ENCODE peak calls at places on chromosomes 3 and 15, in nine cellular contexts. T is SK-N-SH, I is GM23338, U is OCI-LY7, J is PC-3, Y is neural progenitor cell, X is GM23248, Z is HCT116, A is hepatocyte. H is an unnamed sample.

GRCh38 chr3:10570196-10570946 is 65.0 kb upstream of the ATP2B2 start:
- DNase-seq in T (no peak), I (no peak), U (no peak), J (no peak), Y (no peak), X (no peak), Z (no peak), A (no peak), H (no peak)

GRCh38 chr3:24399614-24400013 is 95.0 kb downstream of the THRB start:
- DNase-seq in T (no peak), I (no peak), U (no peak), J (no peak), Y (no peak), X (no peak), Z (no peak), A (no peak), H (no peak)

GRCh38 chr3:126014252-126014651 is 45.3 kb downstream of the ROPN1B start:
- DNase-seq in T (no peak), I (no peak), U (no peak), J (no peak), Y (no peak), X (peak; percentile 73), Z (no peak), A (no peak), H (no peak)

GRCh38 chr15:27832263-27832647 is 266.9 kb downstream of the OCA2 start:
- DNase-seq in T (no peak), I (no peak), U (no peak), J (no peak), Y (no peak), X (no peak), Z (no peak), A (no peak), H (no peak)

GRCh38 chr15:72342385-72342784 is 22.4 kb upstream of the CELF6 start:
- DNase-seq in T (peak; percentile 43), I (peak; percentile 94), U (peak; percentile 39), J (peak; percentile 70), Y (peak; percentile 66), X (peak; percentile 28), Z (peak; percentile 7), A (peak; percentile 30), H (no peak)

GRCh38 chr15:62173215-62173614 is 8.1 kb upstream of the C2CD4B start:
- DNase-seq in T (no peak), I (no peak), U (no peak), J (peak; percentile 29), Y (no peak), X (peak; percentile 29), Z (no peak), A (no peak), H (no peak)

GRCh38 chr3:128480278-128480677 is 12.7 kb downstream of the GATA2 start:
- DNase-seq in T (no peak), I (no peak), U (no peak), J (no peak), Y (no peak), X (no peak), Z (no peak), A (no peak), H (no peak)

GRCh38 chr15:75749820-75750219 is 37.2 kb upstream of the CSPG4 start:
- DNase-seq in T (no peak), I (no peak), U (no peak), J (no peak), Y (no peak), X (no peak), Z (no peak), A (no peak), H (no peak)

GRCh38 chr3:24740367-24740766 is 245.7 kb upstream of the THRB start:
- DNase-seq in T (no peak), I (peak; percentile 8), U (no peak), J (no peak), Y (peak; percentile 16), X (no peak), Z (no peak), A (no peak), H (no peak)

GRCh38 chr3:152109038-152109437 is 159.7 kb upstream of the MBNL1 start:
- DNase-seq in T (no peak), I (peak; percentile 34), U (no peak), J (no peak), Y (no peak), X (no peak), Z (no peak), A (no peak), H (no peak)

GRCh38 chr15:41693757-41694156 is 33.6 kb downstream of the MGA start:
- DNase-seq in T (no peak), I (no peak), U (no peak), J (no peak), Y (no peak), X (no peak), Z (no peak), A (no peak), H (no peak)

GRCh38 chr15:36814085-36814484 is 234.7 kb downstream of the CDIN1 start:
- DNase-seq in T (no peak), I (no peak), U (no peak), J (no peak), Y (no peak), X (no peak), Z (no peak), A (peak; percentile 23), H (no peak)

GRCh38 chr15:62658498-62658897 is 384.0 kb upstream of the TPM1 start:
- DNase-seq in T (no peak), I (no peak), U (no peak), J (no peak), Y (no peak), X (peak; percentile 15), Z (no peak), A (no peak), H (no peak)

GRCh38 chr3:15327941-15328340 is 4.4 kb downstream of the SH3BP5 start:
- DNase-seq in T (no peak), I (no peak), U (peak; percentile 71), J (peak; percentile 94), Y (no peak), X (peak; percentile 69), Z (no peak), A (no peak), H (peak; percentile 75)

GRCh38 chr3:69458798-69459197 is 72.9 kb upstream of the FRMD4B start:
- DNase-seq in T (no peak), I (no peak), U (no peak), J (peak; percentile 48), Y (no peak), X (no peak), Z (no peak), A (no peak), H (no peak)

GRCh38 chr3:63043631-63044030 is 168.4 kb upstream of the CADPS start:
- DNase-seq in T (no peak), I (no peak), U (no peak), J (peak; percentile 2), Y (no peak), X (peak; percentile 78), Z (no peak), A (peak; percentile 41), H (no peak)

GRCh38 chr15:28002136-28002861 is 96.8 kb downstream of the OCA2 start:
- DNase-seq in T (no peak), I (no peak), U (no peak), J (no peak), Y (no peak), X (no peak), Z (no peak), A (no peak), H (no peak)

GRCh38 chr15:92068121-92068520 is 214.6 kb downstream of the SLCO3A1 start:
- DNase-seq in T (no peak), I (no peak), U (no peak), J (no peak), Y (no peak), X (peak; percentile 23), Z (no peak), A (no peak), H (no peak)

GRCh38 chr3:113409676-113410075 is 31.6 kb downstream of the CFAP44 start:
- DNase-seq in T (no peak), I (no peak), U (no peak), J (no peak), Y (no peak), X (no peak), Z (no peak), A (no peak), H (no peak)

GRCh38 chr3:194322701-194323174 is 28.4 kb downstream of the CPN2 start:
- DNase-seq in T (no peak), I (no peak), U (no peak), J (peak; percentile 98), Y (no peak), X (peak; percentile 82), Z (peak; percentile 91), A (peak; percentile 78), H (no peak)

GRCh38 chr15:80893777-80894176 is 95.8 kb downstream of the MESD start:
- DNase-seq in T (no peak), I (no peak), U (no peak), J (peak; percentile 15), Y (no peak), X (peak; percentile 79), Z (no peak), A (no peak), H (no peak)
- TF ChIP-seq EZH2phosphoT487 in T (no peak), I (no peak), U (no peak), J (no peak), Y (no peak), X (no peak), Z (no peak), A (no peak), H (no peak)

GRCh38 chr3:43863966-43864933 is 173.5 kb downstream of the ABHD5 start:
- DNase-seq in T (no peak), I (no peak), U (no peak), J (no peak), Y (no peak), X (no peak), Z (no peak), A (no peak), H (no peak)
- TF ChIP-seq EZH2phosphoT487 in T (no peak), I (no peak), U (no peak), J (no peak), Y (no peak), X (no peak), Z (no peak), A (no peak), H (no peak)

DNA sequence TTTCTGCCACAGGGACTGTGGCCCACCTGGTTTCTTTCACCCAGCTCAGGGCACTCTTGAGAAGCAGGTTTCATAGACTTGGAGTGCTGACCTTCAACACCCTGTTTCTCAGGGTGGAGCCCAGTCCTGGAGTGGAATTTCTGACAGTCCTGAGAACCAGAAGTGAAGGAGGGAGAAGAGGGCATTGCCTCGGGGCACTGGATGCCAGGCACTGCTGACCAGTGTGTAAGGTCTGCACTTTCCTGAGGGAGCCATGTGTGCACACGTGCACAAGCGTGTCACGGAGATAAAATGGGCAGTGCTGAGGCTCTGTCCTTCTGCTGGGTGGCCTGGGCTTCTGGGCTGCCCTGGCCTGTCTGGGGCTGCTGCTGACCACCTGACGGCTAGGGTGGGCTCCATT is 118.5 kb downstream of the SEC22A start:
- DNase-seq in T (no peak), I (no peak), U (no peak), J (no peak), Y (no peak), X (no peak), Z (no peak), A (no peak), H (no peak)
- TF ChIP-seq EZH2phosphoT487 in T (no peak), I (no peak), U (no peak), J (no peak), Y (no peak), X (no peak), Z (no peak), A (no peak), H (no peak)

DNA sequence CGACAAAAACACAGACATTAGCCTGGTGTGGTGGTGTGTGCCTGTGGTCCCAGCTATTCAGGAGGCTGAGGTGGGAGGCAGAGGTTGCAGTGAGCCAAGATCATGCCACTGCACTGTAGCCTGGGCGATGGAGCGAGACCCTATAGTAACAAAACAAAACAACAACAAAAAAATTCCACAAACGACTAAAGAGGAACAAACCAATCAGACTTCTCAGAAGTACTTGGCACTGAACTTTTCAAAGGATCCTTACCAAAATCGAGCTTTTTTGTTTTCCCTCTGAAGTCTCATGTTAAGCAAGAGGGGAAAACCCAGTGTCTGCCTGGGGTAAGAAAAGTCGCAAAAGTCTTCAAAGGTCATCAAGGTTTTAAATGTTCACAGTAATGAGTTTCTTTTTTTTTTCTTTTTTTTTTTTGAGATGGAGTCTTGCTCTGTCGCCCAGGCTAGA is 30.1 kb upstream of the TFRC start:
- DNase-seq in T (no peak), I (peak; percentile 4), U (no peak), J (no peak), Y (no peak), X (no peak), Z (no peak), A (no peak), H (no peak)
- TF ChIP-seq EZH2phosphoT487 in T (no peak), I (no peak), U (no peak), J (no peak), Y (no peak), X (no peak), Z (no peak), A (no peak), H (no peak)